ENCODE peak calls at places on chromosomes 4 and X, in ten cellular contexts. One of them, this sample, is unnamed.

GRCh38 chr4:88705805-88706518 is 8.3 kb upstream of the NAP1L5 start:
- DNase-seq in MCF 10A: peak
- DNase-seq in CD8-positive, alpha-beta T cell: no peak
- DNase-seq in keratinocyte: no peak
- DNase-seq in BJ: no peak
- DNase-seq in AG09319: no peak
- DNase-seq in AG10803: peak
- DNase-seq in endothelial cell: no peak
- DNase-seq in GM06990: no peak
- DNase-seq in H9: no peak
- DNase-seq in this sample: no peak

GRCh38 chr4:128516568-128516967 is 229.0 kb upstream of the PGRMC2 start:
- DNase-seq in MCF 10A: no peak
- DNase-seq in CD8-positive, alpha-beta T cell: no peak
- DNase-seq in keratinocyte: no peak
- DNase-seq in BJ: peak
- DNase-seq in AG09319: peak
- DNase-seq in AG10803: peak
- DNase-seq in endothelial cell: no peak
- DNase-seq in GM06990: peak
- DNase-seq in H9: no peak
- DNase-seq in this sample: no peak

GRCh38 chrX:13090261-13091110 is 46.1 kb upstream of the FAM9C start:
- DNase-seq in MCF 10A: no peak
- DNase-seq in CD8-positive, alpha-beta T cell: no peak
- DNase-seq in keratinocyte: no peak
- DNase-seq in BJ: no peak
- DNase-seq in AG09319: no peak
- DNase-seq in AG10803: no peak
- DNase-seq in endothelial cell: no peak
- DNase-seq in GM06990: no peak
- DNase-seq in H9: no peak
- DNase-seq in this sample: no peak

GRCh38 chrX:3938587-3938986 is 225.1 kb upstream of the PRKX start:
- DNase-seq in MCF 10A: no peak
- DNase-seq in CD8-positive, alpha-beta T cell: no peak
- DNase-seq in keratinocyte: no peak
- DNase-seq in BJ: no peak
- DNase-seq in AG09319: no peak
- DNase-seq in AG10803: no peak
- DNase-seq in endothelial cell: no peak
- DNase-seq in GM06990: no peak
- DNase-seq in H9: no peak
- DNase-seq in this sample: no peak

GRCh38 chr4:174681723-174682300 is 147.2 kb downstream of the GLRA3 start:
- DNase-seq in MCF 10A: no peak
- DNase-seq in CD8-positive, alpha-beta T cell: no peak
- DNase-seq in keratinocyte: no peak
- DNase-seq in BJ: no peak
- DNase-seq in AG09319: no peak
- DNase-seq in AG10803: no peak
- DNase-seq in endothelial cell: no peak
- DNase-seq in GM06990: no peak
- DNase-seq in H9: no peak
- DNase-seq in this sample: no peak

GRCh38 chrX:115413246-115413878 is 123.8 kb downstream of the LUZP4 start:
- DNase-seq in MCF 10A: no peak
- DNase-seq in CD8-positive, alpha-beta T cell: no peak
- DNase-seq in keratinocyte: no peak
- DNase-seq in BJ: no peak
- DNase-seq in AG09319: no peak
- DNase-seq in AG10803: no peak
- DNase-seq in endothelial cell: no peak
- DNase-seq in GM06990: no peak
- DNase-seq in H9: no peak
- DNase-seq in this sample: no peak

GRCh38 chr4:89299153-89299789 is 8.3 kb downstream of the GPRIN3 start:
- DNase-seq in MCF 10A: no peak
- DNase-seq in CD8-positive, alpha-beta T cell: no peak
- DNase-seq in keratinocyte: no peak
- DNase-seq in BJ: no peak
- DNase-seq in AG09319: no peak
- DNase-seq in AG10803: no peak
- DNase-seq in endothelial cell: no peak
- DNase-seq in GM06990: no peak
- DNase-seq in H9: no peak
- DNase-seq in this sample: no peak

GRCh38 chrX:72295745-72296144 is 10.0 kb downstream of the CITED1 start:
- DNase-seq in MCF 10A: no peak
- DNase-seq in CD8-positive, alpha-beta T cell: no peak
- DNase-seq in keratinocyte: no peak
- DNase-seq in BJ: no peak
- DNase-seq in AG09319: no peak
- DNase-seq in AG10803: no peak
- DNase-seq in endothelial cell: no peak
- DNase-seq in GM06990: no peak
- DNase-seq in H9: no peak
- DNase-seq in this sample: no peak

GRCh38 chr4:183681119-183681518 is 22.0 kb downstream of the TRAPPC11 start:
- DNase-seq in MCF 10A: no peak
- DNase-seq in CD8-positive, alpha-beta T cell: no peak
- DNase-seq in keratinocyte: no peak
- DNase-seq in BJ: no peak
- DNase-seq in AG09319: no peak
- DNase-seq in AG10803: no peak
- DNase-seq in endothelial cell: no peak
- DNase-seq in GM06990: no peak
- DNase-seq in H9: no peak
- DNase-seq in this sample: no peak

GRCh38 chr4:55397024-55397520 is 1.3 kb downstream of the TMEM165 start:
- DNase-seq in MCF 10A: peak
- DNase-seq in CD8-positive, alpha-beta T cell: no peak
- DNase-seq in keratinocyte: no peak
- DNase-seq in BJ: no peak
- DNase-seq in AG09319: no peak
- DNase-seq in AG10803: no peak
- DNase-seq in endothelial cell: no peak
- DNase-seq in GM06990: no peak
- DNase-seq in H9: no peak
- DNase-seq in this sample: no peak

GRCh38 chrX:129665916-129666644 is 11.3 kb upstream of the APLN start:
- DNase-seq in MCF 10A: peak
- DNase-seq in CD8-positive, alpha-beta T cell: no peak
- DNase-seq in keratinocyte: peak
- DNase-seq in BJ: peak
- DNase-seq in AG09319: no peak
- DNase-seq in AG10803: peak
- DNase-seq in endothelial cell: no peak
- DNase-seq in GM06990: no peak
- DNase-seq in H9: peak
- DNase-seq in this sample: no peak

GRCh38 chr4:156558365-156559025 is 413.1 kb downstream of the PDGFC start:
- DNase-seq in MCF 10A: no peak
- DNase-seq in CD8-positive, alpha-beta T cell: no peak
- DNase-seq in keratinocyte: no peak
- DNase-seq in BJ: no peak
- DNase-seq in AG09319: no peak
- DNase-seq in AG10803: no peak
- DNase-seq in endothelial cell: no peak
- DNase-seq in GM06990: no peak
- DNase-seq in H9: no peak
- DNase-seq in this sample: no peak

DNA sequence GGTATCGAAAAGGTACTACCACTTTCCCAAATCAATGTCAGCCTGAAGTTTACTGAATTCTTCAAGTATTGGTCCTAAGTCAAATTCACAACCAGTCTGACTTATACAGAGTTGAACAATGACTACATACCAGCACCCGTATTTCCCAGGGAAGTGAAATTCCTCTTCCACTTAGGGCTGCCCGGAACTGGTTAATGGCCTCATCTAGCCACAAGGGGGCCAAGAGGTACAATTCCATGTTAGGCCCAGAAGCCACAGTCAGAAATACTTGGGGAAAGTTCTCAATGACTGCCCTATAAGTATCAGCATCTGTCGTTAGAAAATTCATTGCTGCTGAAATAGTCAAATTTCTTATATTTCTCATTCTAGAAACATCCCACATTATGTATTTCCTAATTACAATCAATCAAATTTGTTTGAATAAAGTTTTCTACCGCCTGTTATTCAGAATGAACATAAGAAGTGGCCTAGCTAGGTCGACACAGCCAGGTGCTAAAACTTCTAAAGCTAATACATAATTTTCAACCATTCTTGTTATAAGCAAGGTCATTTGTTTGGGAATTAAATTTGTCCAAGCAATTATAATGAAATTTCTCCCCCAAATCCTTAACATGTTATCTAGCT is 5.6 kb upstream of the PCDH7 start:
- DNase-seq in MCF 10A: peak
- DNase-seq in CD8-positive, alpha-beta T cell: no peak
- DNase-seq in keratinocyte: peak
- DNase-seq in BJ: no peak
- DNase-seq in AG09319: no peak
- DNase-seq in AG10803: peak
- DNase-seq in endothelial cell: peak
- DNase-seq in GM06990: no peak
- DNase-seq in H9: peak
- DNase-seq in this sample: no peak
- TF ChIP-seq CTCF in MCF 10A: peak
- TF ChIP-seq CTCF in CD8-positive, alpha-beta T cell: no peak
- TF ChIP-seq CTCF in keratinocyte: peak
- TF ChIP-seq CTCF in BJ: peak
- TF ChIP-seq CTCF in AG09319: peak
- TF ChIP-seq CTCF in AG10803: peak
- TF ChIP-seq CTCF in endothelial cell: peak
- TF ChIP-seq CTCF in GM06990: peak
- TF ChIP-seq CTCF in H9: peak
- TF ChIP-seq CTCF in this sample: no peak

GRCh38 chr4:5142726-5143125 is 91.4 kb downstream of the STK32B start:
- DNase-seq in MCF 10A: peak
- DNase-seq in CD8-positive, alpha-beta T cell: no peak
- DNase-seq in keratinocyte: no peak
- DNase-seq in BJ: no peak
- DNase-seq in AG09319: peak
- DNase-seq in AG10803: peak
- DNase-seq in endothelial cell: peak
- DNase-seq in GM06990: no peak
- DNase-seq in H9: peak
- DNase-seq in this sample: no peak
- TF ChIP-seq CTCF in MCF 10A: peak
- TF ChIP-seq CTCF in CD8-positive, alpha-beta T cell: no peak
- TF ChIP-seq CTCF in keratinocyte: peak
- TF ChIP-seq CTCF in BJ: peak
- TF ChIP-seq CTCF in AG09319: peak
- TF ChIP-seq CTCF in AG10803: peak
- TF ChIP-seq CTCF in endothelial cell: peak
- TF ChIP-seq CTCF in GM06990: peak
- TF ChIP-seq CTCF in H9: peak
- TF ChIP-seq CTCF in this sample: no peak

DNA sequence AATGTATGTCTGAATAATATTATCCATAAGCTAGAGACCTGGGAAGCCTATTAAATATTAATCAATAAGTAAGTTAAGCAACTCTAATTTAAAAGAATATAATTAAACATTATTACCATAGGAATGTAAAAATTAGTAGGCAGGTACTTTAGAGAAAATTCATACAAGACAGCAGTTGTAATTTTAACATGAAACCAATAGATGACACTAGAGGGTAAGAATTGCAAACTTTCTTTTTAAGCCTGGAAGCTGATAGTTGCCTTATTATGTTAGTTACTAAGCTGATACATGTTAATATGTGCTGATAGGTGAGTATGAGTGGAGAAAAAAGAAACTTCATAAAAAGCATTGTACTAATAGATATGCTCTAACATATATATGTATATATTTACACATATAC is 1157.4 kb downstream of the FAM133A start:
- DNase-seq in MCF 10A: peak
- DNase-seq in CD8-positive, alpha-beta T cell: no peak
- DNase-seq in keratinocyte: no peak
- DNase-seq in BJ: no peak
- DNase-seq in AG09319: no peak
- DNase-seq in AG10803: peak
- DNase-seq in endothelial cell: no peak
- DNase-seq in GM06990: no peak
- DNase-seq in H9: no peak
- DNase-seq in this sample: no peak
- TF ChIP-seq CTCF in MCF 10A: peak
- TF ChIP-seq CTCF in CD8-positive, alpha-beta T cell: no peak
- TF ChIP-seq CTCF in keratinocyte: peak
- TF ChIP-seq CTCF in BJ: peak
- TF ChIP-seq CTCF in AG09319: peak
- TF ChIP-seq CTCF in AG10803: peak
- TF ChIP-seq CTCF in endothelial cell: peak
- TF ChIP-seq CTCF in GM06990: peak
- TF ChIP-seq CTCF in H9: peak
- TF ChIP-seq CTCF in this sample: no peak

DNA sequence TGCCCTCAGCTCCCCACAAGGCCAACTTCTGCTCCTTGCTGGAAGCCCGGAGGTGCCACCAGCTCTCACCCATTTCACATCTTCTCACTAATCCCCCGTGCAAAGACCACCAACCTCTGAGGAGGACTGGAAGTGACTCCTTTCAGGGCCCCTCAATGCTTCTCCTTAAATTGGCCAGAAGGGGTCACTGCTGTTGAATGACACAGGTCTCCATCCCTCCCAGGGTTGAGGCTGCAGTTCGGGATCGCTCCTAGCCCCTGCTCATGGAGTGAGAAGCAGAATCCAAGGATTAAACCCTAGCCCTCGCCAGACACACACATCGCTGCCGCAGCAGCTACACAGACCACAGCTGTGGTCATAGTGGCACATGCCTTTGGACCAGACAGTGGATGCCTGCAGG is 279.5 kb upstream of the TAPT1 start:
- DNase-seq in MCF 10A: peak
- DNase-seq in CD8-positive, alpha-beta T cell: no peak
- DNase-seq in keratinocyte: no peak
- DNase-seq in BJ: no peak
- DNase-seq in AG09319: no peak
- DNase-seq in AG10803: peak
- DNase-seq in endothelial cell: peak
- DNase-seq in GM06990: no peak
- DNase-seq in H9: peak
- DNase-seq in this sample: no peak
- TF ChIP-seq CTCF in MCF 10A: no peak
- TF ChIP-seq CTCF in CD8-positive, alpha-beta T cell: no peak
- TF ChIP-seq CTCF in keratinocyte: no peak
- TF ChIP-seq CTCF in BJ: peak
- TF ChIP-seq CTCF in AG09319: peak
- TF ChIP-seq CTCF in AG10803: peak
- TF ChIP-seq CTCF in endothelial cell: no peak
- TF ChIP-seq CTCF in GM06990: peak
- TF ChIP-seq CTCF in H9: peak
- TF ChIP-seq CTCF in this sample: no peak